ENCODE peak calls at places on chromosome 5, in five cellular contexts. M is thyroid gland, F is cardiac muscle cell, H is hepatocyte, P is breast epithelium. C is an unnamed sample.

GRCh38 chr5:180817847-180818246 is 15.2 kb upstream of the MGAT1 start:
- DNase-seq in F (no peak), P (no peak), H (no peak), M (peak), C (no peak)

GRCh38 chr5:149610583-149611250 is 29.4 kb downstream of the ARHGEF37 start:
- DNase-seq in M (no peak), H (no peak), P (no peak), F (no peak), C (no peak)

GRCh38 chr5:56012281-56012963 is 17.7 kb upstream of the IL6ST start:
- DNase-seq in H (no peak), P (no peak), M (no peak), F (peak), C (no peak)

GRCh38 chr5:105812356-105812755 is 1858.4 kb downstream of the EFNA5 start:
- DNase-seq in F (peak), P (no peak), M (no peak), H (no peak), C (no peak)

GRCh38 chr5:32173394-32174010 is 617 bp downstream of the GOLPH3 start:
- DNase-seq in F (peak), M (peak), H (peak), P (peak), C (peak)

GRCh38 chr5:177994561-177995190 is 1.4 kb downstream of the PROP1 start:
- DNase-seq in M (no peak), P (no peak), F (no peak), H (no peak), C (no peak)

GRCh38 chr5:115377468-115378217 is 81.2 kb upstream of the CCDC112 start:
- DNase-seq in H (peak), F (peak), M (no peak), P (no peak), C (peak)

GRCh38 chr5:57887851-57888621 is 405.4 kb upstream of the ACTBL2 start:
- DNase-seq in P (no peak), M (peak), F (peak), H (peak), C (peak)

GRCh38 chr5:69491027-69491426 is 1.6 kb upstream of the OCLN start:
- DNase-seq in M (no peak), F (no peak), P (no peak), H (no peak), C (no peak)

GRCh38 chr5:109711681-109712080 is 22.0 kb downstream of the MAN2A1 start:
- DNase-seq in F (no peak), P (no peak), H (no peak), M (no peak), C (no peak)

GRCh38 chr5:1511651-1512540 is 11.9 kb downstream of the LPCAT1 start:
- DNase-seq in P (no peak), M (peak), F (peak), H (no peak), C (peak)

GRCh38 chr5:126268697-126269315 is 154.4 kb upstream of the GRAMD2B start:
- DNase-seq in P (no peak), F (peak), H (no peak), M (no peak), C (no peak)

GRCh38 chr5:135565691-135566421 is 12.9 kb downstream of the CXCL14 start:
- DNase-seq in F (peak), P (peak), M (peak), H (peak), C (peak)

GRCh38 chr5:180959661-180960060 is 29.0 kb upstream of the BTNL3 start:
- DNase-seq in P (no peak), M (no peak), H (no peak), F (no peak), C (no peak)

GRCh38 chr5:119274024-119274766 is 81.6 kb upstream of the TNFAIP8 start:
- DNase-seq in P (no peak), F (no peak), M (no peak), H (peak), C (peak)

GRCh38 chr5:138966236-138966985 is 91.3 kb upstream of the LRRTM2 start:
- DNase-seq in F (no peak), P (no peak), H (no peak), M (no peak), C (no peak)

GRCh38 chr5:69001605-69002004 is 92.2 kb upstream of the SLC30A5 start:
- DNase-seq in F (no peak), M (no peak), H (no peak), P (no peak), C (no peak)

GRCh38 chr5:81212211-81212687 is 20.9 kb upstream of the CKMT2 start:
- DNase-seq in F (no peak), H (peak), M (no peak), P (no peak), C (no peak)

GRCh38 chr5:61735999-61736398 is 403.9 kb downstream of the ZSWIM6 start:
- DNase-seq in H (no peak), F (no peak), P (no peak), M (no peak), C (no peak)

GRCh38 chr5:51387854-51388320 is 4.6 kb downstream of the ISL1 start:
- DNase-seq in M (no peak), P (no peak), H (peak), F (no peak), C (peak)

GRCh38 chr5:157370967-157371366 is 89.0 kb upstream of the NIPAL4 start:
- DNase-seq in F (no peak), H (no peak), P (no peak), M (no peak), C (no peak)

GRCh38 chr5:157362982-157363381 is 97.0 kb upstream of the NIPAL4 start:
- DNase-seq in M (no peak), H (no peak), F (no peak), P (no peak), C (no peak)

GRCh38 chr5:157369507-157369906 is 90.5 kb upstream of the NIPAL4 start:
- DNase-seq in F (no peak), P (no peak), M (no peak), H (no peak), C (no peak)

GRCh38 chr5:157365732-157366131 is 94.3 kb upstream of the NIPAL4 start:
- DNase-seq in H (no peak), P (no peak), F (no peak), M (no peak), C (no peak)

DNA sequence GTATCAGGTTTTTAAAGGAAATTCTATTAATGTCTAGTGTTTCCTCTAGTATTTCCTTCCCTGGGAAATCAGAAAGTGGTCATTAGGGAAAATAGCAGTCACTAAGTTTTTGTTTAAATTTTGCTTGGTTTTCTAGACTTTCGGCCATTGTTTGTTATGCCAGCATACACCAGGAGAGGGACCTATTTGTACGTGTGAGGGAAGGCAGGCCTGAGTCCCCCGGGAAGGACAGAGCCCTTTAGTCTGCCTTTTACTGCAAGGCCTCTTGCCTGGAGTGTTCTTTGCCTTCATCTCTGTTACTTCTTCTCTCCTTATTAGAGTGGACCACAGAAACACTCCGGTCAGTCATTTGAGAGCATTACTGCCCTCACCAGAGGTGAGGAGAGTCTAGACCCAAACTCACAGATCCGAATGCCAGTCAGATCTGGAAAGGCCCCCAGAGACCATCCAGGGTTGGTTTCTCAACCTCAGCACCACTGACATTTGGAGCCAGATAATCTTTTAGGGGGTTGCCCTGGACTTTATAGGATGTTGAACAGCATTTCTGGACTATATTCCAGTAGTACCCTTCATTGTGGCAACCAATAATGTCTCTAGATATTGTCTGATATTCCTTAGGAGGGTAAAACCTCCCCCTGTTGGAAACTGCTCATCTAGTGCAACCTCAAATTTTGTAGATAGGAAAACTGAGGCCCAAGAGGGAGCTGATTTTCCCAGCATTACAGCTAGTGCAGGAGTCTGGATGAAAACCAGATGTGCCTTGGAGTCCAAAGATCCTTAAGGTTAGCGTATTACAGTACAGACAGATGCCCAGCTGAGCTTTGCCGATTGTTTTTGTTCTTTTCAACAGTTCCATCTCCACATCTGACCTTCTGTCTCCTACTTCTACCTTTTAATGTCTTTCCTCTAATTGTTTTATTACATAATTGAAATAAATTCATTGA is 93.0 kb upstream of the NIPAL4 start:
- DNase-seq in P (no peak), F (peak), M (peak), H (peak), C (no peak)
- TF ChIP-seq CTCF in P (no peak), F (peak), M (no peak), H (peak), C (no peak)

GRCh38 chr5:179793470-179794139 is at the start of gene LTC4S:
- DNase-seq in M (peak), H (no peak), P (peak), F (peak), C (no peak)

GRCh38 chr5:179794575-179794974 is 789 bp downstream of the LTC4S start:
- DNase-seq in P (no peak), M (peak), H (no peak), F (no peak), C (no peak)

GRCh38 chr5:179792612-179793469 is 945 bp upstream of the LTC4S start:
- DNase-seq in F (no peak), M (no peak), H (no peak), P (no peak), C (no peak)

GRCh38 chr5:179795049-179795862 is 1.5 kb downstream of the LTC4S start:
- DNase-seq in P (no peak), H (peak), F (no peak), M (peak), C (peak)

GRCh38 chr5:179794171-179794570 is 385 bp downstream of the LTC4S start:
- DNase-seq in P (no peak), H (no peak), F (no peak), M (no peak), C (no peak)
- H3K27ac ChIP-seq in P (peak), H (no peak), F (no peak), M (peak), C (peak)

DNA sequence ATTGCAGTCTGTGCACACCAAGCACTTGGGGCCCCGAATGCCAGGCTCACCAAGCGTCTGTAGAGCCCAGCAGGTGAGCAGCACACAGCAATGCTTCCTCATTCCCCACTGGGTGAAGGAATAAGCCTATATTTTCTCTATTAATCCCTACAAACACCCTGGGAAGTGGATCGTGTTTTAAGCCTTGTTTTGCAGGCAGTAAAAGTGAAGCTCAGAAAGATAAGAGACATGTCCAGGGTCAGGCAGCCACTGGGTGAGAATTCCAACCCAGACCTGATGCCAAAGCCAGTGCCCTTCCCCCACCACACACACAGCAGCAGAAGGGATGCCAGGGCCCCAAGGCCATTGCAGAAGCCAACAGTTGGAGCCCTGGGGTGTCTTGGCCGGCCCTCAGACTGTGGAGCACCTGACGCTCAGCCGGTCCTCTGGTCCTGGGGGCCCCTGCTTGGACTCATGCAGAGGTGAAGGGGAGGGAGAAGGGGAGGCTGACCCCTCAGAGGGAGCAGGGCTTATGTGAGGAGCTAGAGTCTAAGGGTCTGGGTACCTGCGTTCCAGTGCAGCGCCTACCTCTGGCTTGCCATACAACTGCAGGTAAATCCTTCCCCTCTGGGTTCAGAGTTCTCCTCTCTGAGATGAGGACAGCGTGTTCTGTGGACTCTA is 26.3 kb upstream of the SYNPO start:
- DNase-seq in P (no peak), H (no peak), M (no peak), F (no peak), C (no peak)
- TF ChIP-seq CTCF in P (no peak), H (peak), M (no peak), F (peak), C (no peak)

GRCh38 chr5:33362915-33363314 is 77.8 kb upstream of the TARS1 start:
- DNase-seq in P (no peak), M (peak), H (no peak), F (peak), C (no peak)
- H3K27ac ChIP-seq in P (peak), M (peak), H (peak), F (peak), C (no peak)

DNA sequence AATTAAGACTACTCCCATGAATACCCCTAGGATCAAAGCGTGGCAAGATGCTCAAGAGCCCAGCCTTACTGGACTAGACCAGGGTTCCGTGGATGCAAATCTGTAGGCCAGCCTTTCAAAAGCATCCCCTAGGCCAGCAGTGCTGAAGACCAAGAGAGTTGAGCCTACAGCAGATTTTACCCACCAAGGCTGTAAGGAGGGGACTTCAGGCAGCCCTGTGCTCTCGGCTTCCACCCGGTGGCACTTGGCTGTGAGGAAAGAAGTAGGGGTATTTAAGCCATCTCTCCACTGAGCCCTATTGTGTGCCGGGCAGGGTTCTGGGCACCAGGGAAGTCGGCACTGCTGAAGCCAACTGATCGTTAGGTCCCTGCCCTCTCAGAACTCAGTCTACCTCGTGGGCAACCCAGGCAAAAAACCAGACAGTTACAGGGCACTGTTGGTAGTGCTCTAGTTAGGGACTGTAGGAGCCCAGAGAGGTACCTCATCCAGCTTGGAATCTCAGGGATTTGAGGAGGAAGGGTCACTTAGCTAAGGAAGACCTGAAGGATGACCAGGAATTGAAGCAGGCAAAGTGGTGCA is 25.5 kb downstream of the TCF7 start:
- DNase-seq in P (peak), H (no peak), M (peak), F (no peak), C (no peak)
- TF ChIP-seq CTCF in P (no peak), H (no peak), M (no peak), F (no peak), C (no peak)

DNA sequence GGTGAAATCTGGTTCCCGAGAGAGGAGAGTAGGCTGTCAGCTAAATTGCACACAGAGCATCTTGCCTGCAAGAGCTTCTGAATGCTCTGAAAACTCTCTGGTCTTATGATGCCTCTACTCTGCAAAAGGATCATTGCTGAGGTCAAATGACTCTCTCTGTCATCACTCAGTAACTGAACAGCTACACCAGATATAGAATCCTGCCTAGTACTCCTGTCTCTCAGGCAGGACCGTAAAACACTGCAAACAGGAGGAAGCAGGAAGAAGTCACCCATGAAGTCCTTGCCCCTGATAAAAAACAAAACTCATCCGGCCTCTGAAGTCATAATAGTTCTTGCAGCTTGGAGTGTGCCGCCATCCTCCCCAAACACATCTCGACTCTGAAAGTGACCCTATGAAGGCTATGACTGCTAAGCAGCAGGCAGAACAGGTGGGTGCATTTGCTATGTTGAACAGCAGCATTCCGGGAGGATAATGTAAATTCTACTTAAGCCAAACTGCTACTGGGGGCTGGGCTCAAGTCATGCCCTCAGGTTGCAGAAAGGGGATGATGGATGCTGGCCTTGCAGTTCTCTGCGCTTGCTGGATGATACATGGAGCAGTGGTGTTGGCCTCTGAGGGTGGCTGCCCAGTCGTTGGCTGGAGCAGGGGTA is 81.9 kb upstream of the FAM169A start:
- DNase-seq in H (peak), M (no peak), P (no peak), F (no peak), C (no peak)
- H3K27ac ChIP-seq in H (peak), M (no peak), P (no peak), F (no peak), C (no peak)